ENCODE peak calls at places on chromosomes 3 and 15, in seven cellular contexts. P, G, B, L, H, V and Q are unnamed samples.

GRCh38 chr3:52014613-52015012 is 18.9 kb upstream of the RPL29 start:
- DNase-seq in P (peak), G (no peak), B (no peak), L (no peak), H (peak), V (no peak), Q (no peak)

GRCh38 chr3:183253961-183254815 is 1.1 kb downstream of the B3GNT5 start:
- DNase-seq in P (peak), G (no peak), B (peak), L (no peak), H (peak), V (no peak), Q (peak)

GRCh38 chr3:134252766-134253165 is 2.1 kb upstream of the RYK start:
- DNase-seq in P (no peak), G (no peak), B (no peak), L (no peak), H (no peak), V (no peak), Q (no peak)

GRCh38 chr3:187783098-187783497 is 37.8 kb upstream of the BCL6 start:
- DNase-seq in P (no peak), G (peak), B (no peak), L (no peak), H (no peak), V (no peak), Q (no peak)

GRCh38 chr3:98395111-98395510 is 4.6 kb downstream of the OR5K3 start:
- DNase-seq in P (no peak), G (no peak), B (no peak), L (no peak), H (no peak), V (no peak), Q (no peak)

GRCh38 chr3:21330293-21330692 is 420.7 kb downstream of the ZNF385D start:
- DNase-seq in P (no peak), G (no peak), B (no peak), L (no peak), H (no peak), V (peak), Q (no peak)

GRCh38 chr3:12138044-12138443 is 20.7 kb downstream of the TIMP4 start:
- DNase-seq in P (peak), G (no peak), B (no peak), L (no peak), H (no peak), V (peak), Q (no peak)

GRCh38 chr3:98900265-98901031 is 1.0 kb downstream of the DCBLD2 start:
- DNase-seq in P (no peak), G (no peak), B (no peak), L (no peak), H (no peak), V (no peak), Q (no peak)

GRCh38 chr3:100561459-100562158 is 47.8 kb upstream of the ADGRG7 start:
- DNase-seq in P (no peak), G (no peak), B (no peak), L (no peak), H (no peak), V (no peak), Q (no peak)

GRCh38 chr3:195735036-195735695 is 14.4 kb downstream of the MUC20 start:
- DNase-seq in P (no peak), G (no peak), B (no peak), L (no peak), H (no peak), V (no peak), Q (no peak)

GRCh38 chr3:126267169-126267975 is 87.0 kb upstream of the ALDH1L1 start:
- DNase-seq in P (peak), G (peak), B (no peak), L (peak), H (peak), V (no peak), Q (no peak)

GRCh38 chr3:159898147-159898546 is 90.5 kb upstream of the IL12A start:
- DNase-seq in P (no peak), G (no peak), B (no peak), L (no peak), H (no peak), V (no peak), Q (no peak)

GRCh38 chr3:146781059-146781458 is 175.9 kb upstream of the PLSCR5 start:
- DNase-seq in P (no peak), G (no peak), B (no peak), L (no peak), H (no peak), V (no peak), Q (no peak)

GRCh38 chr15:92955706-92956105 is 55.6 kb downstream of the CHD2 start:
- DNase-seq in P (no peak), G (no peak), B (no peak), L (no peak), H (no peak), V (no peak), Q (no peak)

GRCh38 chr15:88635343-88635742 is 3.5 kb upstream of the ISG20 start:
- DNase-seq in P (no peak), G (no peak), B (no peak), L (no peak), H (no peak), V (peak), Q (peak)

GRCh38 chr15:39756806-39757522 is 25.7 kb downstream of the FSIP1 start:
- DNase-seq in P (peak), G (peak), B (no peak), L (no peak), H (no peak), V (peak), Q (no peak)

GRCh38 chr15:52673312-52673711 is 5.9 kb downstream of the ATOSA start:
- DNase-seq in P (no peak), G (no peak), B (no peak), L (no peak), H (no peak), V (no peak), Q (no peak)

GRCh38 chr3:12231481-12231880 is 57.4 kb upstream of the PPARG start:
- DNase-seq in P (no peak), G (no peak), B (no peak), L (no peak), H (no peak), V (no peak), Q (no peak)